ENCODE peak calls at places on chromosome 22, in four cellular contexts. B is LoVo, T is skeletal muscle cell, P is glomerular endothelial cell. W is an unnamed sample.

GRCh38 chr22:47872761-47873535 is 1110.5 kb downstream of the TBC1D22A start:
- DNase-seq in B (no peak), T (no peak), P (no peak), W (peak)

GRCh38 chr22:19745155-19746133 is 15.1 kb upstream of the TBX1 start:
- DNase-seq in B (no peak), T (peak), P (no peak), W (no peak)

GRCh38 chr22:19066531-19067271 is 55.5 kb downstream of the DGCR2 start:
- DNase-seq in B (no peak), T (peak), P (no peak), W (no peak)

GRCh38 chr22:27270818-27271510 is 530.6 kb downstream of the MN1 start:
- DNase-seq in B (no peak), T (no peak), P (no peak), W (no peak)

GRCh38 chr22:27197618-27198017 is 540.2 kb downstream of the MIAT start:
- DNase-seq in B (no peak), T (no peak), P (no peak), W (no peak)

GRCh38 chr22:50683994-50684371 is 11.4 kb downstream of the SHANK3 start:
- DNase-seq in B (no peak), T (no peak), P (no peak), W (no peak)

GRCh38 chr22:40592352-40593113 is 44.0 kb downstream of the MRTFA start:
- DNase-seq in B (no peak), T (no peak), P (no peak), W (no peak)

GRCh38 chr22:36966851-36967535 is 52.3 kb downstream of the TST start:
- DNase-seq in B (no peak), T (no peak), P (no peak), W (no peak)

GRCh38 chr22:19478466-19479357 is at the start of gene UFD1:
- DNase-seq in B (peak), T (peak), P (no peak), W (peak)

GRCh38 chr22:19743081-19743480 is 17.5 kb upstream of the TBX1 start:
- DNase-seq in B (no peak), T (no peak), P (no peak), W (no peak)

GRCh38 chr22:35560366-35560765 is 19.7 kb downstream of the RASD2 start:
- DNase-seq in B (no peak), T (no peak), P (no peak), W (no peak)